ENCODE peak calls at places on chromosomes 2 and 18, in nine cellular contexts. O is lung, N is lower lobe of right lung, L is cardiac muscle cell, P is fibroblast of lung, H is left ventricle myocardium inferior, Q is psoas muscle, A is H9, W is neural progenitor cell. T is an unnamed sample. For H3K4me1 and H3K9me3, the result is how much of the 10 kb centered on the place peaks cover.

GRCh38 chr18:51330739-51331138 is 133.3 kb upstream of the MEX3C start:
- DNase-seq in W (no peak), A (no peak), P (no peak), H (no peak), Q (no peak), N (no peak), L (no peak), O (no peak), T (no peak)

GRCh38 chr2:110677530-110678456 is at the start of gene BUB1:
- DNase-seq in W (peak), N (peak), O (peak), P (peak), A (peak), L (peak), Q (peak), H (peak), T (peak)

GRCh38 chr2:108612514-108613183 is 78.4 kb downstream of the LIMS1 start:
- DNase-seq in W (no peak), O (peak), P (no peak), Q (no peak), H (no peak), A (no peak), L (no peak), N (peak), T (no peak)

GRCh38 chr2:134718095-134718955 is 475 bp downstream of the TMEM163 start:
- DNase-seq in W (peak), L (peak), A (peak), O (no peak), P (peak), Q (no peak), H (peak), N (peak), T (no peak)

GRCh38 chr2:149877064-149877463 is 289.5 kb upstream of the MMADHC start:
- DNase-seq in H (no peak), Q (no peak), W (no peak), L (no peak), P (no peak), N (no peak), O (no peak), A (no peak), T (no peak)

GRCh38 chr2:56132138-56132537 is 51.7 kb upstream of the CCDC85A start:
- DNase-seq in W (peak), P (peak), L (peak), Q (no peak), H (no peak), O (no peak), A (no peak), N (no peak), T (no peak)

GRCh38 chr2:17593841-17594482 is 53.5 kb downstream of the VSNL1 start:
- DNase-seq in O (no peak), P (peak), H (no peak), N (no peak), Q (no peak), W (no peak), A (no peak), L (peak), T (no peak)

GRCh38 chr2:31354837-31355236 is 59.7 kb downstream of the XDH start:
- DNase-seq in W (no peak), L (peak), P (peak), N (no peak), A (no peak), H (no peak), Q (no peak), O (no peak), T (no peak)

GRCh38 chr18:46220116-46220515 is 115.9 kb downstream of the HAUS1 start:
- DNase-seq in H (no peak), P (peak), Q (no peak), A (no peak), L (peak), O (no peak), N (no peak), W (no peak), T (no peak)

GRCh38 chr2:101140237-101140636 is 10.9 kb downstream of the TBC1D8 start:
- DNase-seq in L (no peak), H (peak), Q (no peak), P (no peak), O (no peak), W (no peak), A (no peak), N (no peak), T (no peak)

GRCh38 chr2:229133155-229133772 is 137.8 kb downstream of the PID1 start:
- DNase-seq in L (peak), Q (no peak), A (no peak), N (no peak), H (no peak), P (peak), O (no peak), W (peak), T (no peak)

GRCh38 chr2:120763516-120763915 is 27.8 kb downstream of the GLI2 start:
- DNase-seq in P (no peak), L (peak), H (no peak), A (peak), N (peak), O (no peak), Q (no peak), W (no peak), T (peak)

GRCh38 chr2:76009484-76009883 is 298.8 kb upstream of the GCFC2 start:
- DNase-seq in P (no peak), L (no peak), N (no peak), Q (no peak), W (peak), H (no peak), A (no peak), O (no peak), T (no peak)

GRCh38 chr2:96525211-96525507 is 11.4 kb upstream of the ARID5A start:
- DNase-seq in L (no peak), P (no peak), A (no peak), Q (peak), H (no peak), O (no peak), W (no peak), N (no peak), T (no peak)

GRCh38 chr18:61898576-61899205 is 5.9 kb upstream of the RNF152 start:
- DNase-seq in H (no peak), N (no peak), P (no peak), Q (no peak), W (no peak), L (no peak), A (no peak), O (no peak), T (no peak)

GRCh38 chr2:55874338-55874737 is 49.2 kb downstream of the EFEMP1 start:
- DNase-seq in W (no peak), O (no peak), Q (no peak), A (no peak), P (no peak), H (no peak), L (no peak), N (no peak), T (no peak)

GRCh38 chr18:21262979-21263378 is 20.9 kb downstream of the GREB1L start:
- DNase-seq in A (no peak), O (no peak), L (no peak), H (no peak), P (peak), N (no peak), Q (no peak), W (peak), T (no peak)

GRCh38 chr18:44592639-44593038 is 88.0 kb upstream of the SETBP1 start:
- DNase-seq in O (no peak), A (no peak), P (peak), H (no peak), W (no peak), N (no peak), L (peak), Q (no peak), T (no peak)

DNA sequence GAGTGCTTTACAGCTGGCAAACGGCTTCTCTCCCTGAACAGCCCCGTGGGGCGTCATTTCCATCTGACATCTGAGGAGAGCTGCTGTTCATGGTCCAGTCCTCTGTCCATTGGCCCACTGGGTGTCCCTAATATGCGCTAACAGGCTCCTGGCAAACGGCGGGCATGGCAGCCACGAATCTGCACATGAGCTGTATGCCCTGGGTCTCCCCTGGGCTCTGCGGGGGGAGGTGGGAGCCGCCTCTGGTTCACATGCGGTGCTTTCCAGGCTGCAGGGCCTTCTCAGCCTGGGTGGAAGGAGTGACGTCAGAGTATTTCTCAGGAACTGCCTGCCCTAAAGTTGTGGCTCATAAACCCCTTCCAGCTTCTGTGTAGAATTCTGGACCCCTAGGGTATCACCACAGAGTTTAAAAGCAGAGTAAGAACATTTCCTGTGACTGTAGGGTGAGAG is 73.2 kb downstream of the LRRFIP1 start:
- DNase-seq in W (no peak), P (peak), O (no peak), H (peak), Q (peak), A (no peak), N (no peak), L (peak), T (no peak)
- H3K4me1 ChIP-seq in W (under half), P (under half), O (half or more), H (half or more), Q (half or more), A (under half), N (half or more), L (half or more), T (half or more)

GRCh38 chr2:38943784-38944183 is 54.1 kb downstream of the ARHGEF33 start:
- DNase-seq in A (no peak), L (no peak), O (no peak), N (no peak), Q (no peak), P (no peak), H (no peak), W (no peak), T (no peak)
- H3K9me3 ChIP-seq in A (under half), L (under half), O (under half), N (under half), Q (under half), P (under half), H (under half), W (under half), T (under half)

GRCh38 chr2:235516257-235516656 is 22.4 kb downstream of the AGAP1 start:
- DNase-seq in L (no peak), W (no peak), N (no peak), O (no peak), H (no peak), Q (no peak), A (no peak), P (no peak), T (no peak)

GRCh38 chr2:235515364-235515742 is 21.5 kb downstream of the AGAP1 start:
- DNase-seq in O (no peak), P (no peak), L (no peak), W (no peak), Q (no peak), H (no peak), N (no peak), A (no peak), T (no peak)

GRCh38 chr2:235515821-235516220 is 22.0 kb downstream of the AGAP1 start:
- DNase-seq in H (no peak), W (no peak), O (no peak), Q (no peak), L (no peak), N (no peak), A (no peak), P (no peak), T (no peak)

GRCh38 chr2:235513984-235514626 is 20.3 kb downstream of the AGAP1 start:
- DNase-seq in L (no peak), O (no peak), P (no peak), W (no peak), N (no peak), Q (no peak), A (no peak), H (no peak), T (no peak)

GRCh38 chr2:235514627-235515363 is 21.0 kb downstream of the AGAP1 start:
- DNase-seq in H (no peak), A (peak), W (no peak), O (no peak), N (no peak), Q (no peak), P (no peak), L (no peak), T (no peak)
- TF ChIP-seq CTCF in H (no peak), A (peak), W (peak), O (no peak), N (no peak), Q (no peak), P (no peak), L (no peak), T (no peak)

GRCh38 chr2:219252084-219252483 is 959 bp upstream of the TUBA4B start:
- DNase-seq in Q (no peak), O (no peak), W (no peak), N (no peak), H (no peak), L (no peak), P (no peak), A (no peak), T (no peak)

GRCh38 chr2:219253753-219254589 is at the start of gene TUBA4A:
- DNase-seq in L (peak), W (peak), P (peak), N (peak), A (peak), H (peak), Q (peak), O (peak), T (peak)

GRCh38 chr2:219252570-219252899 is 508 bp upstream of the TUBA4B start:
- DNase-seq in L (no peak), H (no peak), P (no peak), O (no peak), Q (no peak), N (no peak), W (peak), A (no peak), T (no peak)

GRCh38 chr2:219252900-219253752 is at the start of gene TUBA4B:
- DNase-seq in Q (peak), N (peak), W (peak), P (peak), A (peak), O (no peak), H (no peak), L (no peak), T (no peak)

DNA sequence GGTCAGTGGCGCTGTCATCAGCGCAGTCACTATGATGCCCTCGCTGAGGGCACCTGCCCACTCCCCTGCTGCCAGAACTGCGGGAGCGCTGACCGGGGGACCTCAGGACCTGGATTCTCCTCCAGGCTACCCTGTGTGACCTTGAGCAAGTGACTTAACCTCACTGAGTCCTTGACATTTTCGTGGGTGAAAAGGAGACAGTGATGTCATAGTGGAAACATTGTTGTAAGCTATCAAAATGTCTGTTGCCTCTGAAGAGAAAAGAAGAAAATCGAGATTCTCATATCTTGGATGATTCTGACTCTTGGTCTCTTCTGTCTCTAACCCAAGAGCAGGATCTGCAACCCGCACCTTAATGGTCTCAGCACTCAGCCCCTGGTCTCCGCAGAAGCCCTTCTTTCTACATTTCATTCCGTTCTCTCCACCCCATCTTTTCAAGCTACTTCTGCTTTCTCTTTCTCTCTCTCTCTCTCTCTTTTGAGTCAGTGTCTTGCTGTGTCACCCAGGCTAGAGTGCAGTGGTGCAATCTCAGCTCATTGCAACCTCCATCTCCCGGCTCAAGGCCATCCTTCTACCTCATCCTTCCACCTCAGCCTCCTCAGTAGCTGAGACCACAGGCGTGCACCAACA is 987 bp upstream of the TUBA4A start:
- DNase-seq in L (no peak), A (no peak), N (no peak), H (no peak), O (no peak), P (no peak), W (no peak), Q (no peak), T (no peak)
- H3K4me1 ChIP-seq in L (under half), A (under half), N (under half), H (half or more), O (under half), P (under half), W (under half), Q (under half), T (half or more)

T was measured in suprapubic skin.